ENCODE peak calls at places on chromosomes 5 and 9, in six cellular contexts. One of them, this sample, is unnamed.

GRCh38 chr9:81416476-81417298 is 272.7 kb downstream of the TLE1 start:
- ATAC-seq in K562: no peak
- ATAC-seq in A549: no peak
- ATAC-seq in upper lobe of left lung: no peak
- ATAC-seq in HepG2: no peak
- ATAC-seq in GM12878: no peak
- ATAC-seq in this sample: no peak

GRCh38 chr5:174044855-174045254 is 651 bp upstream of the NSG2 start:
- ATAC-seq in K562: no peak
- ATAC-seq in A549: peak
- ATAC-seq in upper lobe of left lung: no peak
- ATAC-seq in HepG2: no peak
- ATAC-seq in GM12878: no peak
- ATAC-seq in this sample: no peak

GRCh38 chr9:75462866-75463265 is 374.6 kb downstream of the OSTF1 start:
- ATAC-seq in K562: no peak
- ATAC-seq in A549: no peak
- ATAC-seq in upper lobe of left lung: no peak
- ATAC-seq in HepG2: no peak
- ATAC-seq in GM12878: no peak
- ATAC-seq in this sample: no peak

GRCh38 chr9:97474373-97474925 is 27.0 kb upstream of the TMOD1 start:
- ATAC-seq in K562: no peak
- ATAC-seq in A549: no peak
- ATAC-seq in upper lobe of left lung: no peak
- ATAC-seq in HepG2: no peak
- ATAC-seq in GM12878: no peak
- ATAC-seq in this sample: no peak

GRCh38 chr9:110330484-110331115 is 7.1 kb downstream of the TXNDC8 start:
- ATAC-seq in K562: no peak
- ATAC-seq in A549: no peak
- ATAC-seq in upper lobe of left lung: no peak
- ATAC-seq in HepG2: no peak
- ATAC-seq in GM12878: no peak
- ATAC-seq in this sample: no peak

GRCh38 chr5:63854076-63854475 is 108.2 kb downstream of the HTR1A start:
- ATAC-seq in K562: no peak
- ATAC-seq in A549: no peak
- ATAC-seq in upper lobe of left lung: no peak
- ATAC-seq in HepG2: no peak
- ATAC-seq in GM12878: no peak
- ATAC-seq in this sample: no peak

GRCh38 chr5:59560553-59560952 is 333.0 kb downstream of the PDE4D start:
- ATAC-seq in K562: no peak
- ATAC-seq in A549: no peak
- ATAC-seq in upper lobe of left lung: no peak
- ATAC-seq in HepG2: peak
- ATAC-seq in GM12878: no peak
- ATAC-seq in this sample: no peak

GRCh38 chr5:149333711-149334443 is 11.4 kb upstream of the GRPEL2 start:
- ATAC-seq in K562: no peak
- ATAC-seq in A549: no peak
- ATAC-seq in upper lobe of left lung: no peak
- ATAC-seq in HepG2: no peak
- ATAC-seq in GM12878: no peak
- ATAC-seq in this sample: no peak

GRCh38 chr9:2291980-2292704 is 277.0 kb downstream of the SMARCA2 start:
- ATAC-seq in K562: no peak
- ATAC-seq in A549: no peak
- ATAC-seq in upper lobe of left lung: no peak
- ATAC-seq in HepG2: no peak
- ATAC-seq in GM12878: no peak
- ATAC-seq in this sample: no peak

GRCh38 chr9:6014668-6015270 is 655 bp downstream of the RANBP6 start:
- ATAC-seq in K562: peak
- ATAC-seq in A549: peak
- ATAC-seq in upper lobe of left lung: no peak
- ATAC-seq in HepG2: no peak
- ATAC-seq in GM12878: no peak
- ATAC-seq in this sample: no peak

GRCh38 chr9:89662718-89663246 is 58.0 kb downstream of the GADD45G start:
- ATAC-seq in K562: no peak
- ATAC-seq in A549: no peak
- ATAC-seq in upper lobe of left lung: no peak
- ATAC-seq in HepG2: peak
- ATAC-seq in GM12878: no peak
- ATAC-seq in this sample: no peak

GRCh38 chr5:104179057-104179456 is 616.5 kb upstream of the NUDT12 start:
- ATAC-seq in K562: peak
- ATAC-seq in A549: peak
- ATAC-seq in upper lobe of left lung: no peak
- ATAC-seq in HepG2: peak
- ATAC-seq in GM12878: peak
- ATAC-seq in this sample: no peak

GRCh38 chr5:111512026-111512405 is 319 bp downstream of the STARD4 start:
- ATAC-seq in K562: peak
- ATAC-seq in A549: peak
- ATAC-seq in upper lobe of left lung: no peak
- ATAC-seq in HepG2: peak
- ATAC-seq in GM12878: peak
- ATAC-seq in this sample: peak

GRCh38 chr9:100105861-100106260 is 6.8 kb downstream of the INVS start:
- ATAC-seq in K562: no peak
- ATAC-seq in A549: no peak
- ATAC-seq in upper lobe of left lung: no peak
- ATAC-seq in HepG2: no peak
- ATAC-seq in GM12878: no peak
- ATAC-seq in this sample: no peak

GRCh38 chr5:157046041-157046440 is 12.9 kb downstream of the HAVCR1 start:
- ATAC-seq in K562: no peak
- ATAC-seq in A549: peak
- ATAC-seq in upper lobe of left lung: no peak
- ATAC-seq in HepG2: peak
- ATAC-seq in GM12878: peak
- ATAC-seq in this sample: no peak

GRCh38 chr9:72491242-72491641 is 30.2 kb upstream of the TMC1 start:
- ATAC-seq in K562: no peak
- ATAC-seq in A549: no peak
- ATAC-seq in upper lobe of left lung: no peak
- ATAC-seq in HepG2: no peak
- ATAC-seq in GM12878: no peak
- ATAC-seq in this sample: no peak

DNA sequence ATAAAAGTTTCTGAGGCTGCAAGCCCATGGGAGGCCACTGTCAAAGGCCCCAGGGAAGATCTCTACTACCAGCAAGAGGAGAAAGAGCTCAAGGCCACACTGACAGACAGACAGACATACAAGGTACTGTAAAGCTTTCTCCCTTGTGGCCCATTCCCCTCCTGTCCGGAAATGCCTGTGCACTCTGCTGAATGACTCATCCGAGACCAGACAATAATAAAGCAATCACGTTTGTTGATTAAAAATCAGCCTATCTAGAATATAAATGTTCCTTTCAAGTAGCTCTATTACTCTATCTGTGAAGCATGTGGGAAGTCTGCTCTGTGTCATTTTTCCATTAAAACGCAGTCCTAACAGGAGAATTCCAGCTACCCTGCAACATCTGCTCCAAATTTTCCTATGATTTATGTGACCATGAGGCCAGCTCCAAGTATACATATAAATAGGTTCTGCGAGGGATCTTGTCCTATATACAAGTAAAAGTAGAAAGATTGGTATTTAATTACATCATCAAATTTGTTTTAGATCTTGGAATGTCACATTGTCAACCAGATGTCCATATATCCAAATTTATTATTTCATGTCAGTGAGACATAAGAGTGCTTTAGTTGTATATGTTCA is 34.8 kb upstream of the TGFBI start:
- ATAC-seq in K562: no peak
- ATAC-seq in A549: peak
- ATAC-seq in upper lobe of left lung: peak
- ATAC-seq in HepG2: no peak
- ATAC-seq in GM12878: peak
- ATAC-seq in this sample: peak
- TF ChIP-seq EP300 in K562: no peak
- TF ChIP-seq EP300 in A549: peak
- TF ChIP-seq EP300 in upper lobe of left lung: no peak
- TF ChIP-seq EP300 in HepG2: no peak
- TF ChIP-seq EP300 in GM12878: no peak
- TF ChIP-seq EP300 in this sample: no peak

DNA sequence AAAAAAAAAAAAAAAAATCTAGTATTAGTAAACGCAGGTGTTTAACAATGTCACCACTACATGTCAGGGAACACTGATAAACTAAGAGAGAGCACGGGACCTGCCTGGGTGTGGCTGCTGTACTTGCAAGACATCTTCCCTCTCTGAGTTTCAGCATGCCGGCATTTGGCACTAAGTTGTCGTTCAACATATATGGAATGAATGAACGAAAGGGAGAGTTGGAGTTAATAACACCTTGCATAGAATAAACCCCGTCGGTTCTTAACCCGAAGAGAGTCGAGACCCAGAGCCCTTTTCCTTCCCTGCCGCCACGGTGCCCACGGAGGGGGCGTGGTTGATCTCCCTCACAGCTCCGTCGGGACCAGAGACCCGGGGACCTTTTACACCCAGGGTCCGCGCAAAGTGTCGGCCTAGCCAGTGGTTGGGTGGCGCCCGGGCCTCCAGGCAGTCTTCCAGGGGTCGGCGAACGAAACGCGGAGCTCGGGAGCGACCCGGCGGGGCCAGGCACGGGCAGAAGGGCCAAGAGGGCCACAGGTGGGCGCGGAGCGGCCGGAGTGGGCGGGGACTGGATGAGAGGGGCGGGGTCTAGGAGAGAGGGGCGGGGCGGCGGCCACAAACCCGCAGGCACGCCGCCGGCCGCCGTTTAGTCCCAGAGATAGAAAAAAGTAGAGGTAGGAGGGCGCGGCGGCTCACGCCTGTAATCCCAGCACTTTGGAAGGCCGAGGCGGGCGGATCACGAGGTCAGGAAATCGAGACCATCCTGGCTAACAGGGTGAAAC is 767 bp upstream of the RPL26L1 start:
- ATAC-seq in K562: peak
- ATAC-seq in A549: peak
- ATAC-seq in upper lobe of left lung: peak
- ATAC-seq in HepG2: peak
- ATAC-seq in GM12878: peak
- ATAC-seq in this sample: peak
- TF ChIP-seq POLR2A in K562: no peak
- TF ChIP-seq POLR2A in A549: no peak
- TF ChIP-seq POLR2A in upper lobe of left lung: no peak
- TF ChIP-seq POLR2A in HepG2: no peak
- TF ChIP-seq POLR2A in GM12878: no peak
- TF ChIP-seq POLR2A in this sample: no peak

DNA sequence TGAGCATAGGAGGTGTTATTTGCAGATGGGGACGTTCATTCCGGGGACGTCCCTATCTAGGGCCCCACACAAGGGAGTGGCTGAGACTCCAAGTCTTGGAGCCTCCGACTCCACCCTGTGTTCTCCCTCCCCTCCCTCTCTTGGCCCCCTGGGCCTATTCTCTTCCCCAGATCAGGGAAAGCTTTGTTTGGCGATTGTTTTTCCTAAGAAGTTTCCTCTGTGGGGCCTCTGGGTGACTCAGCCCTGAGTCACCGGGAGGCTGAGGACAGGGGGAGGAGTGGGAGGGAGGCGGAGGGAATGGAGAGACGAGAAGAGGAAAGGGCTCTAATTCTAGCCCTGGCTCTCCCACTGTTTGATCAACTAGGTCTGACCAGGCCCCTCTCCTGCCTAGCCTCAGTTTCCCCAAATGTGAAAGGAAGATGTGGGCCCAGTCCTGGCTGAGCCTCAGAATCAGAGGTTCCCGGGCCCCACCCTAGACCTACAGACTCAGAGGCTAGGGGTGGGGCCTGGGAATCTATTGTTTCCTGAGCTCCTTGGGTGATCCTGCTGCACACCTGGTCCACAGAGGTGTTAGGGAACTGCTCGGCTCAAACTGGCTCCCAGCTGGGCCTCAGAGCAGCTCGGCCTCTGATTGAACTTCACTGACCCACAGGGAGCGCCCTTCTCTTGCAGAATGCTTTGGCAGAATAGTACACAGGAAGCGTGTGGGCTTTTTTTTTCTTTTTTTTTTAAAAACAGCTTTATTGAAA is 19.2 kb downstream of the GSN start:
- ATAC-seq in K562: peak
- ATAC-seq in A549: peak
- ATAC-seq in upper lobe of left lung: peak
- ATAC-seq in HepG2: peak
- ATAC-seq in GM12878: no peak
- ATAC-seq in this sample: peak
- TF ChIP-seq EP300 in K562: peak
- TF ChIP-seq EP300 in A549: no peak
- TF ChIP-seq EP300 in upper lobe of left lung: peak
- TF ChIP-seq EP300 in HepG2: peak
- TF ChIP-seq EP300 in GM12878: no peak
- TF ChIP-seq EP300 in this sample: no peak

GRCh38 chr9:127422133-127422782 is 1.9 kb upstream of the ZNF79 start:
- ATAC-seq in K562: peak
- ATAC-seq in A549: no peak
- ATAC-seq in upper lobe of left lung: no peak
- ATAC-seq in HepG2: no peak
- ATAC-seq in GM12878: no peak
- ATAC-seq in this sample: no peak

GRCh38 chr9:127422787-127423186 is 1.4 kb upstream of the ZNF79 start:
- ATAC-seq in K562: no peak
- ATAC-seq in A549: no peak
- ATAC-seq in upper lobe of left lung: no peak
- ATAC-seq in HepG2: no peak
- ATAC-seq in GM12878: no peak
- ATAC-seq in this sample: no peak

GRCh38 chr9:127423591-127423933 is 620 bp upstream of the ZNF79 start:
- ATAC-seq in K562: no peak
- ATAC-seq in A549: no peak
- ATAC-seq in upper lobe of left lung: no peak
- ATAC-seq in HepG2: peak
- ATAC-seq in GM12878: no peak
- ATAC-seq in this sample: peak

GRCh38 chr9:127424669-127424986 is 446 bp downstream of the ZNF79 start:
- ATAC-seq in K562: peak
- ATAC-seq in A549: peak
- ATAC-seq in upper lobe of left lung: no peak
- ATAC-seq in HepG2: peak
- ATAC-seq in GM12878: peak
- ATAC-seq in this sample: no peak

DNA sequence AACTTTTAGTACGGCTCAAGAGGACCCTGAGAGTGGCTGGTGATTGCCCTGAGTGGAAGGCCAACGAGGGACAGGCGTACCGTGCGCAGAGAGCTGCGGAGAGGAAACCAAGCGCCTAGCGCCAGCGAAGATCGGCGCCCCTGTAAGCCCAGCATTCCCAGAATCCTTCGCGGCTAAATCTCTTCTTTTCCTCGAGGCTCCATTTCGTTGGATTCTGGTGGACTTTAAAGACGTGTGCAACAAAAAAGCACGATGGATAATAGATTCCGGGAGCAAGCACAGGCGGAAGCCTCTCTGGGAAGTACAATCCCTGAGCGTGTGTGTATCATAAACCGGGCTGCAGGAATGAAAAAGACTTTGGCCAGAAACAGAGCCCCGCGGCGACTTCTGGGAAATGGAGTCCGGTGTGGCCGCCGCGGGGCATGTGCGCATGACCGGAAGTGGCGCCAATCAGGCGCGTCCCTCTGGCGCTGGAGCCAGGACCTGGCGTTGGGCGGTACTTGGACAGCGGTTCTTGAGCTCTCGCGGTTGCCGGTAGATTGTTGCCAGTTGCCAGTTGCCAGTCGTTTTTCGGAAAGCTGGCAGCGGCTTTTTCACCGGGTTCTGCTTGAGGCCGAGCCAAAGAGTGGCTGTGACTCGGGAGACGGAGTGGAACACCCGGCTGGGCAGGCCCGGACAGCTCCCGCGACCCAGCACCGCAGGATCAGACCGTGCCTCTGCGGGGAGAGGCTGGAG is at the start of gene ZNF79:
- ATAC-seq in K562: peak
- ATAC-seq in A549: peak
- ATAC-seq in upper lobe of left lung: peak
- ATAC-seq in HepG2: peak
- ATAC-seq in GM12878: peak
- ATAC-seq in this sample: peak
- TF ChIP-seq POLR2A in K562: peak
- TF ChIP-seq POLR2A in A549: peak
- TF ChIP-seq POLR2A in upper lobe of left lung: no peak
- TF ChIP-seq POLR2A in HepG2: peak
- TF ChIP-seq POLR2A in GM12878: peak
- TF ChIP-seq POLR2A in this sample: peak

This sample was measured in gastroesophageal sphincter.